ENCODE peak calls at places on chromosomes 3 and 15, in nine cellular contexts. L is neural progenitor cell, G is mesothelial cell of epicardium, C is cardiac muscle cell, H is uterus, Y is GM13977, K is Peyer's patch, J is type B pancreatic cell, U is cardiac fibroblast. T is an unnamed sample.
A peak's percentile ranks its signal among the peaks of the same experiment; 100 is the strongest.

GRCh38 chr3:147361671-147362420 is 44.5 kb downstream of the ZIC4 start:
- DNase-seq in J (no peak), L (peak; percentile 81), G (no peak), Y (peak; percentile 40), U (peak; percentile 7), C (peak; percentile 13), K (no peak), H (no peak), T (no peak)

GRCh38 chr3:188929138-188929537 is 242.6 kb upstream of the TPRG1 start:
- DNase-seq in K (no peak), Y (no peak), L (peak; percentile 20), U (no peak), J (no peak), H (no peak), C (peak; percentile 34), G (no peak), T (no peak)

GRCh38 chr3:182796310-182796709 is 3.0 kb downstream of the ATP11B start:
- DNase-seq in K (no peak), U (no peak), Y (no peak), J (no peak), H (no peak), G (no peak), C (no peak), L (no peak), T (no peak)

GRCh38 chr15:40386480-40386879 is 4.0 kb downstream of the KNSTRN start:
- DNase-seq in J (no peak), G (no peak), L (no peak), U (no peak), Y (no peak), C (no peak), H (no peak), K (no peak), T (no peak)

GRCh38 chr3:40387001-40387894 is at the start of gene ENTPD3:
- DNase-seq in U (no peak), J (no peak), H (no peak), L (peak; percentile 66), Y (no peak), C (peak; percentile 21), K (no peak), G (no peak), T (no peak)

GRCh38 chr3:32414527-32415202 is 23.0 kb downstream of the CMTM7 start:
- DNase-seq in U (peak; percentile 93), G (no peak), K (peak; percentile 76), Y (no peak), C (peak; percentile 94), H (no peak), J (no peak), L (no peak), T (no peak)

GRCh38 chr3:58051196-58051595 is 43.0 kb downstream of the FLNB start:
- DNase-seq in H (no peak), K (no peak), U (peak; percentile 87), Y (no peak), L (no peak), J (no peak), C (peak; percentile 94), G (no peak), T (no peak)

GRCh38 chr3:118910332-118910731 is 124.3 kb downstream of the IGSF11 start:
- DNase-seq in Y (no peak), U (no peak), G (no peak), K (no peak), H (no peak), J (no peak), L (no peak), C (no peak), T (no peak)

GRCh38 chr15:58086479-58086878 is 21.0 kb upstream of the ALDH1A2 start:
- DNase-seq in G (no peak), U (no peak), H (no peak), L (no peak), J (no peak), Y (no peak), K (no peak), C (peak; percentile 1), T (no peak)

GRCh38 chr3:32685604-32686185 is 707 bp downstream of the CNOT10 start:
- DNase-seq in H (no peak), C (peak; percentile 26), L (no peak), K (peak; percentile 18), J (no peak), G (no peak), U (peak; percentile 27), Y (no peak), T (no peak)

GRCh38 chr3:27752926-27753325 is 30.8 kb upstream of the EOMES start:
- DNase-seq in U (no peak), G (no peak), C (no peak), L (no peak), K (no peak), J (no peak), Y (no peak), H (no peak), T (no peak)

GRCh38 chr3:27756877-27757276 is 34.8 kb upstream of the EOMES start:
- DNase-seq in K (no peak), Y (no peak), G (no peak), L (no peak), H (no peak), C (no peak), J (no peak), U (peak; percentile 15), T (no peak)

GRCh38 chr3:27758083-27758482 is 36.0 kb upstream of the EOMES start:
- DNase-seq in L (no peak), K (no peak), C (peak; percentile 76), U (peak; percentile 76), H (no peak), G (no peak), Y (no peak), J (no peak), T (no peak)
- TF ChIP-seq CTCF in L (no peak), K (no peak), C (no peak), U (no peak), H (no peak), G (no peak), Y (no peak), J (no peak), T (no peak)

DNA sequence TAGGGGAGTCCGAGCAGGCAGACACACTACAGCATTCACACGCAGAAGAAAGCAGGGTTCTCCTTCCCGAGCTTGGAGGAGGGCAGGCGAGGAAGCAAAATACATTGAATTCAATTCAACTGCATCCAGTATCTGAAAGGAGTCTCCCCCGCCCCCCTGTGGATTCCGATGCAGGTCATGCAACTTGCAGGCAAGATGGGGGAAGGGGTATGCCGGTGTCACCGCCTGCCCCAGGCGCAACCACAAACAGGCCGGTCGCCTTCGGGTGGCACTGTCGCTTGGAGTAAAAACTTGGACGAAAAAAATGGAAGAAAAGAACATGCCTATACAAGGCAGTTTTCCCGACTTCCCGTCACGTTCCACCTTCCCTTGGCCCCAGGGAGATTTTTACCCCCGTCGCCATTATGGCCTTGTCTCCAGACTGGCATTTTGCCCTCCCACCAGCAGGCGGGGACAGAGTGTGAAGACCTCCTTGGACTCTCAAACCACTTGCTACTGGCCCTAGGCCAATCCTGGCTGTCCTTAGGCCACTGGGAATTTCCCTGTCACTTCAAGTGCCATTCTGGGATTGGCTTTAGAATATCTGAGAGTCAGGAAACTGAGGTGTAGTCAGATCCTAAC is 1.6 kb upstream of the NTRK3 start:
- DNase-seq in G (no peak), U (no peak), L (peak; percentile 74), H (no peak), Y (no peak), K (no peak), C (peak; percentile 21), J (no peak), T (no peak)
- TF ChIP-seq CTCF in G (no peak), U (peak; percentile 27), L (peak; percentile 75), H (no peak), Y (no peak), K (no peak), C (peak; percentile 33), J (peak; percentile 66), T (no peak)

GRCh38 chr15:31145271-31145911 is 43.9 kb upstream of the TRPM1 start:
- DNase-seq in L (no peak), K (no peak), H (no peak), G (no peak), U (peak; percentile 63), Y (no peak), C (peak; percentile 69), J (no peak), T (no peak)
- TF ChIP-seq CTCF in L (peak; percentile 34), K (no peak), H (no peak), G (no peak), U (no peak), Y (no peak), C (peak; percentile 29), J (peak; percentile 54), T (no peak)

DNA sequence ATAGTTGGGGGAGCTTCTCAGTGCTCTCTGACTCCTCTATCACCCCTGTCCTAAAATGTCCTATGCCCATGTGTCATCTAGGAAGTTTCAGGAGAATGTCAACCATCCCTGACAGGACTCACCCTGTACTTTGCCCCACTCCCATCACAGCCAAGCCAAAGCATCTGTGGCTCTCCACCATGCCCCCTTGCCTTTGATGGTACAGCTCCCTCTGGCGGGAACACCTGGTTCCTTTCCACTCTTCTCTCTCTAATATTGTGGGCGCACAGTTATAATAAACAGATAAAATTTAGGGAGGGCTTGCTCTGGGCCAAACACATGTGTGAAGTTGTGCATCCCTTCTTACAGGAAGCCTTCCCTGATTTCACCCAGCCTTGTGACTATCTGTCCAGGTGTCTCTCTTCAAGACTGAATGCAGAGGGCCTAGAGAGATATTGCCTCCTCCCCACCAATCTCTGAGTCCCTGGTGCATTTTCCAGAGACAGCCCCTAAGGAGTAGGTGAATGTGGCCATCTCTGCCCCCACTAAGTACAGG is 62.8 kb downstream of the ISG20 start:
- DNase-seq in J (no peak), G (no peak), Y (peak; percentile 74), K (peak; percentile 55), C (peak; percentile 9), H (no peak), L (peak; percentile 53), U (no peak), T (no peak)
- TF ChIP-seq CTCF in J (peak; percentile 59), G (no peak), Y (peak; percentile 58), K (no peak), C (peak; percentile 37), H (no peak), L (peak; percentile 70), U (peak; percentile 41), T (no peak)

GRCh38 chr3:114449271-114450007 is 155.6 kb downstream of the TIGIT start:
- DNase-seq in Y (no peak), C (no peak), H (no peak), L (no peak), G (no peak), K (no peak), J (no peak), U (no peak), T (no peak)

GRCh38 chr3:114447950-114448479 is 154.2 kb downstream of the TIGIT start:
- DNase-seq in Y (no peak), L (no peak), C (no peak), H (no peak), J (no peak), K (no peak), G (no peak), U (no peak), T (no peak)

GRCh38 chr3:114446605-114447004 is 152.8 kb downstream of the TIGIT start:
- DNase-seq in K (no peak), C (no peak), G (no peak), H (peak; percentile 34), L (no peak), Y (no peak), U (no peak), J (no peak), T (no peak)

GRCh38 chr3:114445233-114445632 is 151.4 kb downstream of the TIGIT start:
- DNase-seq in L (no peak), U (no peak), Y (no peak), C (no peak), J (no peak), G (no peak), K (no peak), H (no peak), T (no peak)

GRCh38 chr3:114447545-114447944 is 153.7 kb downstream of the TIGIT start:
- DNase-seq in Y (no peak), K (no peak), H (no peak), C (no peak), J (no peak), U (no peak), L (no peak), G (no peak), T (no peak)
- TF ChIP-seq CTCF in Y (peak; percentile 6), K (no peak), H (no peak), C (no peak), J (no peak), U (no peak), L (no peak), G (no peak), T (no peak)